ENCODE peak calls at places on chromosomes 7 and 10, in eight cellular contexts. One of them, this sample, is unnamed.

GRCh38 chr7:117645456-117646181 is 165.8 kb downstream of the CFTR start:
- DNase-seq in C1 segment of cervical spinal cord: no peak
- DNase-seq in Caco-2: peak; percentile 60
- DNase-seq in Daoy: peak; percentile 76
- DNase-seq in fibroblast of lung: peak; percentile 55
- DNase-seq in mesothelial cell of epicardium: no peak
- DNase-seq in iris pigment epithelial cell: peak; percentile 91
- DNase-seq in RWPE1: no peak
- DNase-seq in this sample: no peak

GRCh38 chr7:74203157-74203556 is 6.6 kb upstream of the LAT2 start:
- DNase-seq in mesothelial cell of epicardium: no peak
- DNase-seq in C1 segment of cervical spinal cord: no peak
- DNase-seq in Daoy: peak; percentile 76
- DNase-seq in iris pigment epithelial cell: peak; percentile 37
- DNase-seq in RWPE1: peak; percentile 54
- DNase-seq in Caco-2: peak; percentile 60
- DNase-seq in fibroblast of lung: peak; percentile 62
- DNase-seq in this sample: no peak

GRCh38 chr10:20858292-20859124 is 38.6 kb downstream of the NEBL start:
- DNase-seq in iris pigment epithelial cell: peak; percentile 48
- DNase-seq in Daoy: no peak
- DNase-seq in Caco-2: peak; percentile 35
- DNase-seq in mesothelial cell of epicardium: no peak
- DNase-seq in RWPE1: peak; percentile 3
- DNase-seq in C1 segment of cervical spinal cord: no peak
- DNase-seq in fibroblast of lung: peak; percentile 76
- DNase-seq in this sample: no peak

GRCh38 chr10:49369216-49370162 is 26.4 kb downstream of the DRGX start:
- DNase-seq in iris pigment epithelial cell: peak; percentile 11
- DNase-seq in fibroblast of lung: no peak
- DNase-seq in Caco-2: no peak
- DNase-seq in Daoy: no peak
- DNase-seq in C1 segment of cervical spinal cord: no peak
- DNase-seq in RWPE1: no peak
- DNase-seq in mesothelial cell of epicardium: no peak
- DNase-seq in this sample: no peak

GRCh38 chr10:86868353-86868752 is 89.1 kb downstream of the MMRN2 start:
- DNase-seq in Daoy: peak; percentile 51
- DNase-seq in C1 segment of cervical spinal cord: peak; percentile 32
- DNase-seq in fibroblast of lung: peak; percentile 17
- DNase-seq in RWPE1: no peak
- DNase-seq in Caco-2: no peak
- DNase-seq in iris pigment epithelial cell: peak; percentile 56
- DNase-seq in mesothelial cell of epicardium: peak; percentile 68
- DNase-seq in this sample: no peak

GRCh38 chr7:47553309-47553708 is 28.6 kb downstream of the TNS3 start:
- DNase-seq in iris pigment epithelial cell: no peak
- DNase-seq in Caco-2: no peak
- DNase-seq in RWPE1: no peak
- DNase-seq in fibroblast of lung: no peak
- DNase-seq in Daoy: no peak
- DNase-seq in C1 segment of cervical spinal cord: no peak
- DNase-seq in mesothelial cell of epicardium: no peak
- DNase-seq in this sample: no peak

GRCh38 chr7:92609921-92610518 is 19.8 kb upstream of the FAM133B start:
- DNase-seq in C1 segment of cervical spinal cord: no peak
- DNase-seq in RWPE1: no peak
- DNase-seq in mesothelial cell of epicardium: no peak
- DNase-seq in Daoy: no peak
- DNase-seq in fibroblast of lung: peak; percentile 54
- DNase-seq in Caco-2: no peak
- DNase-seq in iris pigment epithelial cell: peak; percentile 34
- DNase-seq in this sample: no peak

GRCh38 chr10:124388476-124388822 is 30.3 kb downstream of the OAT start:
- DNase-seq in mesothelial cell of epicardium: no peak
- DNase-seq in C1 segment of cervical spinal cord: no peak
- DNase-seq in fibroblast of lung: no peak
- DNase-seq in Daoy: no peak
- DNase-seq in RWPE1: no peak
- DNase-seq in Caco-2: no peak
- DNase-seq in iris pigment epithelial cell: no peak
- DNase-seq in this sample: no peak

GRCh38 chr10:109105725-109106124 is 817.6 kb downstream of the XPNPEP1 start:
- DNase-seq in mesothelial cell of epicardium: no peak
- DNase-seq in RWPE1: no peak
- DNase-seq in C1 segment of cervical spinal cord: no peak
- DNase-seq in Daoy: no peak
- DNase-seq in fibroblast of lung: no peak
- DNase-seq in Caco-2: no peak
- DNase-seq in iris pigment epithelial cell: no peak
- DNase-seq in this sample: no peak

GRCh38 chr7:49324707-49325106 is 400.4 kb downstream of the CDC14C start:
- DNase-seq in Caco-2: no peak
- DNase-seq in Daoy: peak; percentile 2
- DNase-seq in RWPE1: peak; percentile 34
- DNase-seq in mesothelial cell of epicardium: no peak
- DNase-seq in fibroblast of lung: no peak
- DNase-seq in C1 segment of cervical spinal cord: no peak
- DNase-seq in iris pigment epithelial cell: no peak
- DNase-seq in this sample: no peak

GRCh38 chr7:120304674-120305073 is 31.7 kb downstream of the KCND2 start:
- DNase-seq in Daoy: no peak
- DNase-seq in iris pigment epithelial cell: no peak
- DNase-seq in fibroblast of lung: no peak
- DNase-seq in RWPE1: no peak
- DNase-seq in C1 segment of cervical spinal cord: no peak
- DNase-seq in Caco-2: no peak
- DNase-seq in mesothelial cell of epicardium: no peak
- DNase-seq in this sample: no peak

GRCh38 chr10:21959998-21960397 is 43.5 kb downstream of the DNAJC1 start:
- DNase-seq in fibroblast of lung: no peak
- DNase-seq in iris pigment epithelial cell: no peak
- DNase-seq in Daoy: no peak
- DNase-seq in C1 segment of cervical spinal cord: no peak
- DNase-seq in Caco-2: no peak
- DNase-seq in mesothelial cell of epicardium: no peak
- DNase-seq in RWPE1: no peak
- DNase-seq in this sample: no peak

GRCh38 chr10:70404906-70405824 is 1.2 kb downstream of the EIF4EBP2 start:
- DNase-seq in Caco-2: peak; percentile 81
- DNase-seq in mesothelial cell of epicardium: no peak
- DNase-seq in iris pigment epithelial cell: peak; percentile 99
- DNase-seq in RWPE1: peak; percentile 86
- DNase-seq in fibroblast of lung: peak; percentile 99
- DNase-seq in C1 segment of cervical spinal cord: peak; percentile 61
- DNase-seq in Daoy: peak; percentile 70
- DNase-seq in this sample: peak; percentile 43

GRCh38 chr10:10831085-10831484 is 186.6 kb upstream of the CELF2 start:
- DNase-seq in mesothelial cell of epicardium: no peak
- DNase-seq in C1 segment of cervical spinal cord: no peak
- DNase-seq in Caco-2: no peak
- DNase-seq in RWPE1: peak; percentile 20
- DNase-seq in fibroblast of lung: peak; percentile 87
- DNase-seq in Daoy: peak; percentile 36
- DNase-seq in iris pigment epithelial cell: peak; percentile 82
- DNase-seq in this sample: no peak

GRCh38 chr7:130887182-130888016 is 153.4 kb upstream of the KLF14 start:
- DNase-seq in C1 segment of cervical spinal cord: no peak
- DNase-seq in RWPE1: peak; percentile 65
- DNase-seq in iris pigment epithelial cell: peak; percentile 84
- DNase-seq in mesothelial cell of epicardium: no peak
- DNase-seq in Daoy: peak; percentile 92
- DNase-seq in fibroblast of lung: peak; percentile 69
- DNase-seq in Caco-2: no peak
- DNase-seq in this sample: no peak

GRCh38 chr7:72467237-72467636 is 55.1 kb upstream of the CALN1 start:
- DNase-seq in Caco-2: no peak
- DNase-seq in fibroblast of lung: no peak
- DNase-seq in Daoy: no peak
- DNase-seq in iris pigment epithelial cell: no peak
- DNase-seq in C1 segment of cervical spinal cord: no peak
- DNase-seq in mesothelial cell of epicardium: no peak
- DNase-seq in RWPE1: no peak
- DNase-seq in this sample: no peak

GRCh38 chr7:17307033-17307432 is 8.6 kb downstream of the AHR start:
- DNase-seq in C1 segment of cervical spinal cord: no peak
- DNase-seq in Daoy: no peak
- DNase-seq in iris pigment epithelial cell: no peak
- DNase-seq in Caco-2: no peak
- DNase-seq in mesothelial cell of epicardium: no peak
- DNase-seq in fibroblast of lung: peak; percentile 42
- DNase-seq in RWPE1: no peak
- DNase-seq in this sample: no peak

GRCh38 chr7:105269397-105269796 is 119.3 kb downstream of the SRPK2 start:
- DNase-seq in fibroblast of lung: no peak
- DNase-seq in Daoy: no peak
- DNase-seq in Caco-2: no peak
- DNase-seq in iris pigment epithelial cell: peak; percentile 3
- DNase-seq in C1 segment of cervical spinal cord: no peak
- DNase-seq in RWPE1: no peak
- DNase-seq in mesothelial cell of epicardium: no peak
- DNase-seq in this sample: no peak

GRCh38 chr10:100006241-100006886 is 3.4 kb downstream of the DNMBP start:
- DNase-seq in mesothelial cell of epicardium: no peak
- DNase-seq in iris pigment epithelial cell: peak; percentile 98
- DNase-seq in Caco-2: no peak
- DNase-seq in fibroblast of lung: peak; percentile 90
- DNase-seq in Daoy: peak; percentile 90
- DNase-seq in C1 segment of cervical spinal cord: no peak
- DNase-seq in RWPE1: peak; percentile 91
- DNase-seq in this sample: no peak

GRCh38 chr7:133481676-133482075 is 228.8 kb downstream of the EXOC4 start:
- DNase-seq in Caco-2: no peak
- DNase-seq in RWPE1: peak; percentile 26
- DNase-seq in iris pigment epithelial cell: peak; percentile 86
- DNase-seq in fibroblast of lung: peak; percentile 68
- DNase-seq in Daoy: peak; percentile 91
- DNase-seq in mesothelial cell of epicardium: no peak
- DNase-seq in C1 segment of cervical spinal cord: no peak
- DNase-seq in this sample: peak; percentile 39

GRCh38 chr7:36207451-36208291 is 54.6 kb downstream of the EEPD1 start:
- DNase-seq in Caco-2: peak; percentile 5
- DNase-seq in mesothelial cell of epicardium: no peak
- DNase-seq in RWPE1: peak; percentile 44
- DNase-seq in Daoy: peak; percentile 67
- DNase-seq in fibroblast of lung: peak; percentile 73
- DNase-seq in iris pigment epithelial cell: peak; percentile 96
- DNase-seq in C1 segment of cervical spinal cord: peak; percentile 72
- DNase-seq in this sample: peak; percentile 33

GRCh38 chr10:104026762-104027161 is 58.9 kb downstream of the COL17A1 start:
- DNase-seq in RWPE1: no peak
- DNase-seq in Caco-2: no peak
- DNase-seq in iris pigment epithelial cell: no peak
- DNase-seq in mesothelial cell of epicardium: no peak
- DNase-seq in Daoy: no peak
- DNase-seq in fibroblast of lung: no peak
- DNase-seq in C1 segment of cervical spinal cord: no peak
- DNase-seq in this sample: no peak

GRCh38 chr7:144379791-144380384 is 23.6 kb downstream of the NOBOX start:
- DNase-seq in RWPE1: no peak
- DNase-seq in mesothelial cell of epicardium: no peak
- DNase-seq in C1 segment of cervical spinal cord: no peak
- DNase-seq in iris pigment epithelial cell: no peak
- DNase-seq in Caco-2: no peak
- DNase-seq in Daoy: no peak
- DNase-seq in fibroblast of lung: no peak
- DNase-seq in this sample: no peak

GRCh38 chr10:13340626-13341370 is 7.3 kb downstream of the SEPHS1 start:
- DNase-seq in mesothelial cell of epicardium: no peak
- DNase-seq in RWPE1: no peak
- DNase-seq in iris pigment epithelial cell: no peak
- DNase-seq in fibroblast of lung: no peak
- DNase-seq in Daoy: no peak
- DNase-seq in C1 segment of cervical spinal cord: no peak
- DNase-seq in Caco-2: no peak
- DNase-seq in this sample: no peak

GRCh38 chr10:15238553-15239335 is 70.3 kb upstream of the NMT2 start:
- DNase-seq in Daoy: peak; percentile 12
- DNase-seq in Caco-2: no peak
- DNase-seq in mesothelial cell of epicardium: no peak
- DNase-seq in iris pigment epithelial cell: peak; percentile 82
- DNase-seq in C1 segment of cervical spinal cord: no peak
- DNase-seq in fibroblast of lung: no peak
- DNase-seq in RWPE1: no peak
- DNase-seq in this sample: no peak

GRCh38 chr7:129503725-129504124 is 1.4 kb downstream of the SMKR1 start:
- DNase-seq in Daoy: no peak
- DNase-seq in C1 segment of cervical spinal cord: no peak
- DNase-seq in fibroblast of lung: no peak
- DNase-seq in Caco-2: no peak
- DNase-seq in RWPE1: no peak
- DNase-seq in iris pigment epithelial cell: no peak
- DNase-seq in mesothelial cell of epicardium: no peak
- DNase-seq in this sample: no peak

GRCh38 chr10:122461729-122462532 is 578 bp downstream of the HTRA1 start:
- DNase-seq in mesothelial cell of epicardium: no peak
- DNase-seq in Daoy: peak; percentile 34
- DNase-seq in RWPE1: peak; percentile 28
- DNase-seq in C1 segment of cervical spinal cord: no peak
- DNase-seq in fibroblast of lung: no peak
- DNase-seq in Caco-2: peak; percentile 12
- DNase-seq in iris pigment epithelial cell: peak; percentile 48
- DNase-seq in this sample: peak; percentile 30

This sample was measured in occipital lobe.